ENCODE peak calls at places on chromosomes 4 and X, in six cellular contexts. T is coronary artery, P is HL-60, U is psoas muscle, O is GM12865, D is breast epithelium. V is an unnamed sample.
A peak's percentile ranks its signal among the peaks of the same experiment; 100 is the strongest.

GRCh38 chr4:93759506-93759905 is 69.0 kb upstream of the ATOH1 start:
- DNase-seq in O (no peak), P (no peak), U (no peak), T (no peak), D (no peak), V (peak; percentile 37)

GRCh38 chr4:174222266-174222872 is 61.1 kb downstream of the FBXO8 start:
- DNase-seq in P (no peak), T (no peak), O (peak; percentile 30), D (no peak), U (no peak), V (peak; percentile 43)

GRCh38 chr4:24736066-24736465 is 59.3 kb upstream of the SOD3 start:
- DNase-seq in U (no peak), D (no peak), P (peak; percentile 12), O (peak; percentile 21), T (no peak), V (peak; percentile 52)

GRCh38 chrX:27728291-27728690 is 79.5 kb upstream of the MAGEB10 start:
- DNase-seq in O (no peak), U (no peak), D (no peak), P (no peak), T (no peak), V (peak; percentile 36)

GRCh38 chr4:156968479-156968984 is 3.1 kb downstream of the PDGFC start:
- DNase-seq in T (peak; percentile 75), P (peak; percentile 79), O (peak; percentile 68), U (peak; percentile 33), D (peak; percentile 44), V (peak; percentile 85)

GRCh38 chr4:83010111-83010521 is 507 bp downstream of the LIN54 start:
- DNase-seq in P (no peak), O (peak; percentile 31), U (no peak), T (no peak), D (no peak), V (peak; percentile 53)

GRCh38 chr4:74206088-74206826 is 48.3 kb downstream of the MTHFD2L start:
- DNase-seq in T (no peak), D (no peak), P (no peak), U (no peak), O (peak; percentile 70), V (no peak)

GRCh38 chr4:82522472-82522871 is 39.3 kb downstream of the TMEM150C start:
- DNase-seq in P (no peak), D (no peak), O (no peak), U (no peak), T (no peak), V (no peak)

DNA sequence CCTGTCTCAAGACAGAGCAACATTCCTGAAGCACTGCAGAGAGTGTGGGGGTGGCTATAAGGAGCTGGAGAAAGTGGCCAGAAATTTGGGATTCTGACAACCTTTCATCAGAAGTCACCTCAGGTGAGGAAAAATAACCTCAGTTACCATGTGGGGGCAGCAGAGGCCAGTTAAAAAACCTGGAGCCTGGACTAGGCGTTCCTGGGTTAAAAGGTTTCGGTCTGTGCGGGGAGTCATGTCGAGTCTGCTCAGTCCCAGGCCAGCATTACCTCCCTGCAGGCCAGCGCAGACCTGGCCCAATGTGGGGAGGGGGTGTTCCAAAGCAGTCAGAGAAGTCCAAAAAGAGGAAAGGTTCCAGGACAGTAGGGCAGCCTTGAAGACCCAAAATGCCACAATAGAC is 10.9 kb upstream of the NALF2 start:
- DNase-seq in P (peak; percentile 19), D (no peak), U (no peak), T (no peak), O (peak; percentile 18), V (peak; percentile 3)
- TF ChIP-seq CTCF in P (no peak), D (peak; percentile 20), U (peak; percentile 36), T (no peak), O (peak; percentile 24), V (peak; percentile 36)

DNA sequence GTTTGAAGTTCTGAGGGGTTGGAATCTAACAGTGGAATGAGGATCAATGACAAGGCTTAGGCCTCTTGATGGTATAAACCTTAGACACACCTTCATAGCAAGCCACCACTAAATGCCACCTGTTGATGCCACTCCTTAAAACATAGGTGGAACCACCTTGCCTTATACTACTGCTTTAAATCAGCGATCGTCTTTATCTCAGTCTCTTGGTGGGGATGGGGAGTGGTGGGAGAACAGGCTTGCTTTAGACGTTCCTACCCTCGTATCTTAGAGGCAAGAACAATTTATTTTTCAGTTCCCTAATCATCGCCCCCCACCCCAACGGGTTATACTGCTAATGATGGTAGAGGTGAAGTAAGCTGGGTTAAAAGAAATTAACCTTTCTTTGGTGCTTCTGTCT is 1.3 kb downstream of the RAB33B start:
- DNase-seq in D (no peak), T (no peak), U (no peak), O (no peak), P (no peak), V (no peak)
- H3K4me3 ChIP-seq in D (peak overlapping the region; percentile 59), T (peak overlapping the region; percentile 93), U (peak overlapping the region; percentile 87), O (peak overlapping the region; percentile 92), P (peak overlapping the region; percentile 100), V (peak overlapping the region; percentile 82)

DNA sequence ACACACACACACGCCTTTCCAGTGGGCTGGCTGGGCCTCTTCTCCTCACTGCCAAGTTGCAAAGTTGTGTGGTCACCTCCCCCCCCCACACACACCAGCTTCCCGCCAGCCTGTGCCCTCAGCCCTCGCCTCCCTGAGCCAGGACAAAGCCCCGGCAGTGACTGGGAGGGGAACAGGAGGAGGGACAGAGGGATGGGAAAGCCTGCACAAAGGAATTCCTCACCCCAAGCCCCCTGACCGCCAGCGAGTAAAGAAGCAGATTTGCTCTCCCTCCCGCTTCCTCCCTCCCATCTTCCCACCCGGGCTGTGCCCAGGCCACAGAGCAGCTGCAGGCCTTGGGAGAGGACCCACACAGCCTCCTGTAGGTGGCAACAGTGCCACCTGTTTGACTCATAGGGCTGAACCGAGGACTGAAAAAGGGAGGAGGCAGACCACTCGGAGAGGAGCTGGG is at the start of gene GDPD2:
- DNase-seq in U (no peak), O (no peak), T (no peak), D (no peak), P (peak; percentile 9), V (peak; percentile 7)
- TF ChIP-seq CTCF in U (peak; percentile 6), O (no peak), T (no peak), D (no peak), P (no peak), V (no peak)

DNA sequence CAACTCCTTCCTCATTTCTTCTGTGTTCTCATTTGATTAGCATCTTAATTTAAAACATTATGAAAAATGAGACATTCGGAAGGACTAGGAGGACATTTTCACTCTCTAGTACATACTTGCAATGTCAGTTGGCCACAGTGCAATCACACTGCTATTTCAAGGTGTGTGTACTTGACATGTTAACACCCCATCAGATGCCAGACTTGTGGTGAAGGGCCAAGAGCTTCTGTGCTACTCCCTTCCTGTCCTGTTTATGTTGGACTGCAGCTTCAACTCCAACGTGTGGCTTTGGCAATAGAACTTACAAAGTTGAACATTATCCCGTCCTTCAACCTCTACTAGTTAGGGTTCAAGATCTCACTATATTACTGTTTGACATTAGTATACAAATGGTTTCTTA is 221.0 kb downstream of the PALLD start:
- DNase-seq in O (no peak), D (peak; percentile 47), T (no peak), U (no peak), P (no peak), V (peak; percentile 65)
- H3K4me3 ChIP-seq in O (no peak overlapping the region), D (no peak overlapping the region), T (no peak overlapping the region), U (no peak overlapping the region), P (no peak overlapping the region), V (no peak overlapping the region)

GRCh38 chr4:125432078-125432477 is 117.3 kb downstream of the FAT4 start:
- DNase-seq in U (no peak), T (no peak), O (no peak), D (no peak), P (no peak), V (peak; percentile 34)
- TF ChIP-seq CTCF in U (peak; percentile 13), T (no peak), O (no peak), D (no peak), P (no peak), V (peak; percentile 26)

GRCh38 chrX:96407043-96407442 is 277.6 kb upstream of the DIAPH2 start:
- DNase-seq in O (no peak), U (no peak), P (no peak), T (no peak), D (no peak), V (peak; percentile 61)

GRCh38 chrX:96410927-96411326 is 273.7 kb upstream of the DIAPH2 start:
- DNase-seq in T (no peak), O (no peak), U (no peak), D (no peak), P (no peak), V (no peak)

GRCh38 chrX:96407501-96407900 is 277.1 kb upstream of the DIAPH2 start:
- DNase-seq in P (no peak), D (no peak), U (no peak), T (no peak), O (no peak), V (peak; percentile 84)

GRCh38 chrX:96405842-96406241 is 278.8 kb upstream of the DIAPH2 start:
- DNase-seq in T (no peak), O (no peak), D (no peak), U (no peak), P (no peak), V (no peak)

DNA sequence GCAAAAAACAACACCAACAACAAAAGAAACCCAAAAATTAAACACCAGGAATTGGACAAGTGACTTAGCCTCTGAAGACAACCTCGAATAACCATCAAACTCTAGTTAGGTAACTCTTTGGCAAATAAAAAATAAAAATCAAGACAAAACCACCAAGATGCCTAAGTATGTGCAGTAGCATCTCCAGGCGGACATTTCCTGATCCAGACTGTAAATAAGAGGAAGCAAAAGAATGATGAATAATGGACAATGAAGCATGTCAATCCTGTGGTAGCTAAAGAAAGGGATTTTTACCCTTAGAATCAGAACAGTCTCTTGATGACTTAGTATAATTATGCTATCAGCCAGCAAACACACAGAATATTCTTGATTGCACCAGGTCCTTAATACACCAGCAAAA is 276.7 kb upstream of the DIAPH2 start:
- DNase-seq in D (no peak), U (no peak), P (no peak), T (no peak), O (no peak), V (no peak)
- H3K4me3 ChIP-seq in D (no peak overlapping the region), U (no peak overlapping the region), P (no peak overlapping the region), T (no peak overlapping the region), O (no peak overlapping the region), V (no peak overlapping the region)

GRCh38 chrX:21838937-21839333 is 482 bp upstream of the MBTPS2 start:
- DNase-seq in T (no peak), D (no peak), P (no peak), O (peak; percentile 26), U (no peak), V (peak; percentile 33)

GRCh38 chrX:21831496-21831895 is 7.9 kb upstream of the MBTPS2 start:
- DNase-seq in P (no peak), U (no peak), D (no peak), T (no peak), O (no peak), V (no peak)

GRCh38 chrX:21840199-21840557 is 761 bp downstream of the MBTPS2 start:
- DNase-seq in U (no peak), D (no peak), P (no peak), O (peak; percentile 41), T (no peak), V (peak; percentile 9)

GRCh38 chrX:21839334-21840198 is at the start of gene MBTPS2:
- DNase-seq in O (peak; percentile 93), T (peak; percentile 85), D (peak; percentile 72), P (peak; percentile 86), U (peak; percentile 81), V (peak; percentile 89)

DNA sequence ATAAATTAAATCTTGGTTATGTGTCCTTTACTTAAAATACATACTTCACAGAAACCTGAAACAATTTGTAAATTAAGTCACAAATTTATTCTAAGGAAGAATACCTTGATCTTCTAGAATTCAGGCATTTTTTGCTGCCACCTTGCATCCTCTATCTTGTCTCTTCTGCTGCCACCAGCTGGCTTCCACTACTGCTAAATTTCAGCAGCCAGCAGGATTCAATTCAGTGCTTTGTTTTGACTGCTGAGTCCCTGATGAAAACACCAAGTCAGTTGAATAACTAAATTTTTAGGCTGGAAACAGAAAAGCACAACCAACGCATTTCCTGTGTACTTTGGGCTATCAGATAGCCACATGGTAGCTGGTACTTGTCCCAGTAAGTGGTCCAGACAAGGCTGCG is 2.4 kb upstream of the MBTPS2 start:
- DNase-seq in T (no peak), U (no peak), P (no peak), O (no peak), D (no peak), V (no peak)
- TF ChIP-seq CTCF in T (no peak), U (no peak), P (no peak), O (no peak), D (no peak), V (no peak)

V was measured in fibroblast of mammary gland.